ENCODE peak calls at places on chromosomes 3 and 15, in five cellular contexts. One of them, this sample, is unnamed.

GRCh38 chr15:52651868-52652267 is 27.3 kb downstream of the ATOSA start:
- DNase-seq in HepG2: peak
- DNase-seq in HCT116: peak
- DNase-seq in A549: peak
- DNase-seq in K562: peak
- DNase-seq in this sample: no peak

GRCh38 chr3:90092994-90093393 is 985.6 kb downstream of the EPHA3 start:
- DNase-seq in HepG2: peak
- DNase-seq in HCT116: no peak
- DNase-seq in A549: no peak
- DNase-seq in K562: no peak
- DNase-seq in this sample: no peak

GRCh38 chr3:125593991-125594574 is 1.2 kb downstream of the OSBPL11 start:
- DNase-seq in HepG2: no peak
- DNase-seq in HCT116: no peak
- DNase-seq in A549: no peak
- DNase-seq in K562: no peak
- DNase-seq in this sample: no peak

GRCh38 chr3:52524752-52525661 is 8.7 kb downstream of the NT5DC2 start:
- DNase-seq in HepG2: no peak
- DNase-seq in HCT116: no peak
- DNase-seq in A549: no peak
- DNase-seq in K562: no peak
- DNase-seq in this sample: no peak

GRCh38 chr3:53805463-53806159 is 40.6 kb downstream of the CHDH start:
- DNase-seq in HepG2: no peak
- DNase-seq in HCT116: no peak
- DNase-seq in A549: no peak
- DNase-seq in K562: no peak
- DNase-seq in this sample: no peak

GRCh38 chr3:147368561-147369151 is 37.7 kb downstream of the ZIC4 start:
- DNase-seq in HepG2: peak
- DNase-seq in HCT116: no peak
- DNase-seq in A549: no peak
- DNase-seq in K562: no peak
- DNase-seq in this sample: no peak

GRCh38 chr3:104316118-104316517 is 1050.6 kb upstream of the ALCAM start:
- DNase-seq in HepG2: no peak
- DNase-seq in HCT116: no peak
- DNase-seq in A549: no peak
- DNase-seq in K562: no peak
- DNase-seq in this sample: no peak

GRCh38 chr15:56243117-56243773 is 434 bp downstream of the RFX7 start:
- DNase-seq in HepG2: no peak
- DNase-seq in HCT116: no peak
- DNase-seq in A549: peak
- DNase-seq in K562: peak
- DNase-seq in this sample: no peak

GRCh38 chr15:38517312-38517711 is 47.3 kb downstream of the RASGRP1 start:
- DNase-seq in HepG2: no peak
- DNase-seq in HCT116: no peak
- DNase-seq in A549: no peak
- DNase-seq in K562: no peak
- DNase-seq in this sample: no peak

GRCh38 chr3:30475038-30475808 is 131.2 kb upstream of the TGFBR2 start:
- DNase-seq in HepG2: no peak
- DNase-seq in HCT116: no peak
- DNase-seq in A549: no peak
- DNase-seq in K562: no peak
- DNase-seq in this sample: peak

GRCh38 chr3:124263168-124263567 is 271.2 kb upstream of the ROPN1 start:
- DNase-seq in HepG2: no peak
- DNase-seq in HCT116: no peak
- DNase-seq in A549: peak
- DNase-seq in K562: no peak
- DNase-seq in this sample: no peak

GRCh38 chr15:23690450-23690852 is 3.3 kb upstream of the NDN start:
- DNase-seq in HepG2: peak
- DNase-seq in HCT116: no peak
- DNase-seq in A549: no peak
- DNase-seq in K562: peak
- DNase-seq in this sample: no peak
- TF ChIP-seq REST in HepG2: no peak
- TF ChIP-seq REST in HCT116: no peak
- TF ChIP-seq REST in A549: no peak
- TF ChIP-seq REST in K562: no peak
- TF ChIP-seq REST in this sample: no peak

GRCh38 chr3:183369626-183370025 is 58.8 kb downstream of the MCF2L2 start:
- DNase-seq in HepG2: no peak
- DNase-seq in HCT116: no peak
- DNase-seq in A549: no peak
- DNase-seq in K562: no peak
- DNase-seq in this sample: no peak
- TF ChIP-seq CEBPB in HepG2: no peak
- TF ChIP-seq CEBPB in HCT116: no peak
- TF ChIP-seq CEBPB in A549: no peak
- TF ChIP-seq CEBPB in K562: peak
- TF ChIP-seq CEBPB in this sample: no peak

DNA sequence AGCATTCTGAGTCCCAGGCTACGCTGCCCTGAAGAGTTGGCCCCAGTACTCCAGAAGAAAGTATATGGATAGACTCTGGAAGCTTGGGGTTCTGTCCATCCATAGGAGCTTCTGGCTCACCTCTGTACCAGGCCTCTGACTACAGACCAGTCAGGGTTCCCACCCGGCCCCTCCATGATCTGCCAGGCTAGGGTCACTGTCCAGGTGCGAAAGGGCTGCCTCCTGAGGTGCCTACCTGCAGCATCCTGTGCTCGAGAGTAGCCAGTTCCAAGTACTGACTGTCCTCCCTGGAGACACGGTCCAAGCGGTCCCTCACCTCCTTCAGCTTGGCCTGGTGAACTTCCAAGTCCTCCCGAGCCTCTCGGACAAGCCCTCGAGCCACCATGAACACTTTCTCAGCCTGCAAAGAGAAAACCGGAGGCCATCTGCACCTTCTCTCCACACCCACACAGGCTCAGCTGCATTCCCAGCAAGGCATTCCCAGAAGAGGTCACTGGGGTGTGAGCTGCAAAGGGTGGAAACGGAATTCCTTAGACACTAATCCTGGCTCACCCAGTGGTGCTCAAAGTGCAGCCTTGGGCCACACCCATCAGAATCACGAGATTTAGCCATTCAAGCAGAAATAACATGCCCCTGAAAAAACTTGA is 3.7 kb upstream of the PLXNB1 start:
- DNase-seq in HepG2: peak
- DNase-seq in HCT116: no peak
- DNase-seq in A549: no peak
- DNase-seq in K562: no peak
- DNase-seq in this sample: no peak
- TF ChIP-seq REST in HepG2: no peak
- TF ChIP-seq REST in HCT116: no peak
- TF ChIP-seq REST in A549: no peak
- TF ChIP-seq REST in K562: no peak
- TF ChIP-seq REST in this sample: no peak

DNA sequence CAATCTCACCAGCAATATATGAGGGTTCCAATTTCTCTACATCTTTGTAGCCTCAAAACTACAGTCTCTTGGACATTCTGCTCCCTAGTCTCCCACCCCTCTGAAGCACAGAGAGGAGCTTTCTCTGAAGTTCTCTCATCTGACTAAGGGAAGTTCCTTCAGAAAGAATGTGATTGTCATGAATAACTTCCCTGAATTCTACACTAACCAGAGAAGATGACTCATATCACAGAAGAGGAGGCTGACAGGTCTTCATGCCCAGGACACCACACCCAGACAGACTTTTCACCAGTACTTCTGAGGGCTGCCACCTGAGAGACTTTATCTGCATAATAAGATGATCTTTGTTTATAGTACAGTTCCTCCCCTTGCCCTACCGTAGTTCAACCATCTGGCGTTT is 52.8 kb downstream of the CDIN1 start:
- DNase-seq in HepG2: no peak
- DNase-seq in HCT116: peak
- DNase-seq in A549: no peak
- DNase-seq in K562: no peak
- DNase-seq in this sample: no peak
- TF ChIP-seq CEBPB in HepG2: no peak
- TF ChIP-seq CEBPB in HCT116: no peak
- TF ChIP-seq CEBPB in A549: no peak
- TF ChIP-seq CEBPB in K562: no peak
- TF ChIP-seq CEBPB in this sample: no peak

DNA sequence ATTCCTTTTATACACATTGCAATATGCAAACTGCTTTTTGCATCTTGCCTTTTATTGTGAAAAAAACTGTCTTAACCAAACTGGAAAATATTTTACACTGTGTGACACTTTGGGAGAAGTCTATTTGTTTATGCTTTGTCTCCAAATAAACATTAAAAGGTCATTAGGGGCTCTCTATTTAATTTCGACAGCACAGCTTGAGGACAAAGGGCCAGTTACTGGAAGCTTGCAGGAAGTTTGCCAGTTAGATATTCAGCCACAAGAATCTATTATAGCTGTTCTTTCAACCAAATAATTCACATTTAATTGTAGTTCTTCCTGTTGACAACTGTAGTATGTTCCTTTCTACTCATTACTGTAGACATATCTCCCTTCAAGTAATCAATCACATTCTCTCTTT is 6.2 kb downstream of the CP start:
- DNase-seq in HepG2: peak
- DNase-seq in HCT116: no peak
- DNase-seq in A549: no peak
- DNase-seq in K562: no peak
- DNase-seq in this sample: no peak
- TF ChIP-seq REST in HepG2: no peak
- TF ChIP-seq REST in HCT116: no peak
- TF ChIP-seq REST in A549: no peak
- TF ChIP-seq REST in K562: no peak
- TF ChIP-seq REST in this sample: no peak

GRCh38 chr3:185084402-185084801 is 68.5 kb downstream of the C3orf70 start:
- DNase-seq in HepG2: no peak
- DNase-seq in HCT116: no peak
- DNase-seq in A549: no peak
- DNase-seq in K562: no peak
- DNase-seq in this sample: no peak
- TF ChIP-seq CEBPB in HepG2: no peak
- TF ChIP-seq CEBPB in HCT116: no peak
- TF ChIP-seq CEBPB in A549: no peak
- TF ChIP-seq CEBPB in K562: no peak
- TF ChIP-seq CEBPB in this sample: no peak

GRCh38 chr15:65059369-65059750 is 8.4 kb downstream of the RASL12 start:
- DNase-seq in HepG2: no peak
- DNase-seq in HCT116: no peak
- DNase-seq in A549: no peak
- DNase-seq in K562: no peak
- DNase-seq in this sample: no peak

GRCh38 chr15:65060641-65061397 is 7.0 kb downstream of the RASL12 start:
- DNase-seq in HepG2: no peak
- DNase-seq in HCT116: no peak
- DNase-seq in A549: no peak
- DNase-seq in K562: no peak
- DNase-seq in this sample: no peak

GRCh38 chr15:65059931-65060596 is 7.7 kb downstream of the RASL12 start:
- DNase-seq in HepG2: no peak
- DNase-seq in HCT116: no peak
- DNase-seq in A549: no peak
- DNase-seq in K562: no peak
- DNase-seq in this sample: no peak

GRCh38 chr15:65062726-65063125 is 5.1 kb downstream of the RASL12 start:
- DNase-seq in HepG2: no peak
- DNase-seq in HCT116: no peak
- DNase-seq in A549: no peak
- DNase-seq in K562: no peak
- DNase-seq in this sample: no peak

DNA sequence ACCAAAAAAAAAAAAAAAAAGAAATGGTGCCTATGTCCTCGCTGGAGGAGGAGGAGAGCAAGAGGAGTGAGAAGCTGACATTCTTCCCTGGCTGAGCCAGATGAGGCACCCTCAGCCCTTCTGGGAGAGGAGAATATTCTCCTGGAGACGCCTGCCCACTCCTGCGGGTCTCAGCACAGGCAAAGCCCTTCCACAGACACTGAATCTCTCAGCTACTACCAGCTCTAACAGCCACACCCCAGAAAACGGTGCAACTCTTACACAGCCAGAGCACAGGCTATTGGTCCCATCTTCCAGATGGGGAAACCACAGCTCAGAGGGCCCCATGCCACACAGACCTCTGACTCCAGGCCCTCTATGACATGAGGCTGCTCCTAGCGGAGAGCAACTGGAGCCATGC is 5.7 kb downstream of the RASL12 start:
- DNase-seq in HepG2: no peak
- DNase-seq in HCT116: no peak
- DNase-seq in A549: no peak
- DNase-seq in K562: no peak
- DNase-seq in this sample: no peak
- TF ChIP-seq REST in HepG2: no peak
- TF ChIP-seq REST in HCT116: no peak
- TF ChIP-seq REST in A549: no peak
- TF ChIP-seq REST in K562: no peak
- TF ChIP-seq REST in this sample: no peak

DNA sequence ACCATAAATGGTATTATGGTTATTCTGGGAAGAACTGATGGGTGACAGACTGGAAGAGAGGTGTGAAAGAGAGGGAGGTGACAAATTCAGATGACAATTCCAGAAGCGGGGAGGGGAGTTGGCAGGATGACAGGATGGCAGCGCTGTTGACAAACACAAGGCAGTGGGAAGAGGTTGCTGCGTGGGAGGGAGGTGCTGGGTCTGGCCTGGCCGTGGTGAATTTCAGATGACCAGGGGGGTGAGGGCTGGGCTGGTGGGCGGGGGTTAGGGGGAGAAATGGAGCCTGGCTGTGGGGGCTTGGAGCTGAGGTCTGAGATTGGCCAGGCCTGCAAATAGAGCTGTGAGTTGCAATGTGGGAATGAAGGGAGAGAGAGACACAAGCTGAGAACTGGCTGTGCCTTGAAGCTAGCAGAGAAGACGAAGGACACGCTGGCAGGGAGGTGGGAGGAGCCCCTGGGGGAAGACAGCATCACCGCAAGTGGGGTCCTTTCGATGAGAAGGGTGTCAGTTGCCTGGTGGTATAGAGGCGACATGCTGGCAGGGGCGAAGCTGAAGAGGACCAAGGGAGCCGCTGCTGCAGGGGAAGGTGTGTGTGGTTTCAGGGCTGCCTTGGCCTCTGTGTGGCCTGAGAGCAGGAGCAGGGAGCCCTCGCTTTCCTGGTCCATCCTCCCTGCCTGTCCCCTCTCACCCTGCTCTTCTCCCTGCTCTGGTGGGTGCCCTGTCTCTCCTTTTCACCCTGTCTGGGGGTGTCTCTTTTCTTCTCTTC is 5.7 kb downstream of the RHCG start:
- DNase-seq in HepG2: no peak
- DNase-seq in HCT116: no peak
- DNase-seq in A549: no peak
- DNase-seq in K562: no peak
- DNase-seq in this sample: no peak
- TF ChIP-seq CEBPB in HepG2: no peak
- TF ChIP-seq CEBPB in HCT116: no peak
- TF ChIP-seq CEBPB in A549: no peak
- TF ChIP-seq CEBPB in K562: no peak
- TF ChIP-seq CEBPB in this sample: no peak

This sample was measured in GM12878.